ENCODE peak calls at places on chromosomes 12 and 14, in eight cellular contexts. J is GM12878, O is sigmoid colon, P is GM23338, G is HCT116, I is Panc1, K is H1, R is HL-60. E is an unnamed sample.

GRCh38 chr12:15963271-15963670 is 52.1 kb downstream of the DERA start:
- DNase-seq in J (no peak), O (no peak), P (no peak), G (no peak), I (no peak), K (no peak), R (no peak), E (no peak)

GRCh38 chr14:105857816-105858675 is 331.7 kb downstream of the TMEM121 start:
- DNase-seq in J (no peak), O (peak; percentile 56), P (no peak), G (no peak), I (no peak), K (no peak), R (no peak), E (no peak)

GRCh38 chr12:121982950-121983349 is 38.7 kb upstream of the BCL7A start:
- DNase-seq in J (no peak), O (no peak), P (no peak), G (no peak), I (no peak), K (no peak), R (no peak), E (no peak)

GRCh38 chr12:47237751-47238211 is 158.0 kb upstream of the AMIGO2 start:
- DNase-seq in J (no peak), O (no peak), P (no peak), G (no peak), I (no peak), K (no peak), R (no peak), E (no peak)

GRCh38 chr12:33650832-33651231 is 211.2 kb upstream of the SYT10 start:
- DNase-seq in J (no peak), O (no peak), P (peak; percentile 27), G (no peak), I (no peak), K (no peak), R (no peak), E (no peak)

GRCh38 chr12:6759741-6760140 is 6.4 kb upstream of the PTMS start:
- DNase-seq in J (no peak), O (no peak), P (no peak), G (no peak), I (no peak), K (no peak), R (no peak), E (no peak)

GRCh38 chr14:28656704-28657255 is 109.8 kb upstream of the FOXG1 start:
- DNase-seq in J (no peak), O (no peak), P (no peak), G (no peak), I (no peak), K (no peak), R (no peak), E (no peak)

GRCh38 chr12:109822951-109823411 is 10.2 kb downstream of the TRPV4 start:
- DNase-seq in J (no peak), O (no peak), P (no peak), G (no peak), I (no peak), K (no peak), R (no peak), E (peak; percentile 60)

GRCh38 chr14:93133476-93133875 is 17.8 kb upstream of the ITPK1 start:
- DNase-seq in J (no peak), O (peak; percentile 81), P (no peak), G (no peak), I (no peak), K (no peak), R (no peak), E (no peak)

GRCh38 chr12:59185291-59185690 is 265.0 kb upstream of the LRIG3 start:
- DNase-seq in J (no peak), O (no peak), P (no peak), G (no peak), I (no peak), K (no peak), R (no peak), E (no peak)

GRCh38 chr14:34665785-34666425 is 36.0 kb upstream of the SNX6 start:
- DNase-seq in J (no peak), O (no peak), P (no peak), G (no peak), I (no peak), K (no peak), R (no peak), E (no peak)

GRCh38 chr14:71591929-71592328 is 340.3 kb upstream of the RGS6 start:
- DNase-seq in J (no peak), O (no peak), P (no peak), G (peak; percentile 16), I (peak; percentile 15), K (no peak), R (peak; percentile 1), E (no peak)

GRCh38 chr14:23327947-23328744 is 6.9 kb downstream of the PABPN1 start:
- DNase-seq in J (no peak), O (peak; percentile 87), P (peak; percentile 86), G (peak; percentile 60), I (peak; percentile 39), K (peak; percentile 69), R (no peak), E (peak; percentile 61)
- TF ChIP-seq POLR2AphosphoS5 in J (no peak), O (no peak), P (no peak), G (no peak), I (no peak), K (no peak), R (no peak), E (no peak)

GRCh38 chr14:99063620-99064225 is 208.3 kb downstream of the BCL11B start:
- DNase-seq in J (no peak), O (no peak), P (no peak), G (no peak), I (no peak), K (peak; percentile 37), R (no peak), E (no peak)

GRCh38 chr14:99066378-99066777 is 205.6 kb downstream of the BCL11B start:
- DNase-seq in J (no peak), O (no peak), P (no peak), G (no peak), I (no peak), K (peak; percentile 32), R (no peak), E (no peak)

GRCh38 chr14:99062772-99063418 is 209.1 kb downstream of the BCL11B start:
- DNase-seq in J (no peak), O (no peak), P (no peak), G (no peak), I (no peak), K (peak; percentile 23), R (no peak), E (no peak)

GRCh38 chr14:99065551-99065950 is 206.4 kb downstream of the BCL11B start:
- DNase-seq in J (no peak), O (no peak), P (peak; percentile 38), G (no peak), I (no peak), K (peak; percentile 44), R (no peak), E (no peak)

DNA sequence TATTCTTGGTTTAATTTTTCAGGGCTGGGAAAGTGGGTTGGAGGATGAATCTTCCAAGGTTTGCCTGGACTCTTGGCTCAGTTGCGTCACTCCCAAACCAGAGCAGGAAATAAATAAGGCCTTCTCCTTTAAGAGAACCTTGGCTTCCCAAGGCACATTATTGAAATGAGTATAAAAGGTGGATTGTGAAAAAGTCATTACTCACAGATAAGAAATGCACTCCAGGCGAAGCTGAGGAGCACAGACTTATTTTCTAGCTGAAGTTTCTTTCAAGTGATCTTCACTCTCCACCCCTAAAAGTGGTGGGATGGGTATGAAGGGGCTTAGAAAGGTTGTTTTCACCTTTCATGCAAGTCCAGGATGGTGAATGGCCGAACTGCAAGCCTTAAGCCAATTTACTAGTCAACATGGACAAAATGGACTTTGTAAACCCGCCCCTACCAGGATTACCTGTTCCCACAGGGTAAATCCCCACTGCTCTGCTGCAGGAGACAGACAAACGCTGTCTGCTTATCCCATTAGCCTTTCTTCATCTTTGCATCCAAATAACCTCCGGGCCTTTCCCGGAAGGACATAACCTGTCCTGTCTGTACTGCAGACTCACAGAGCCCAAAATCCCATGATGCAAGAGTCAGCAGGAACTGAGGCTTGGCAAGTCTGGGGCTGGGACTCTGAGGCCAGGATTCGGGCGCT is 207.6 kb downstream of the BCL11B start:
- DNase-seq in J (no peak), O (no peak), P (no peak), G (no peak), I (no peak), K (peak; percentile 26), R (no peak), E (peak; percentile 66)
- H3K27me3 ChIP-seq in J (no peaks in the 10 kb centered on the region), O (no peaks in the 10 kb centered on the region), P (no peaks in the 10 kb centered on the region), G (no peaks in the 10 kb centered on the region), I (no peaks in the 10 kb centered on the region), K (no peaks in the 10 kb centered on the region), R (no peaks in the 10 kb centered on the region), E (no peaks in the 10 kb centered on the region)

GRCh38 chr12:22229652-22230279 is 104.7 kb downstream of the ST8SIA1 start:
- DNase-seq in J (no peak), O (no peak), P (no peak), G (no peak), I (no peak), K (no peak), R (no peak), E (no peak)

GRCh38 chr12:22231078-22231477 is 103.4 kb downstream of the ST8SIA1 start:
- DNase-seq in J (no peak), O (no peak), P (no peak), G (no peak), I (no peak), K (no peak), R (no peak), E (no peak)

GRCh38 chr12:22230280-22230794 is 104.2 kb downstream of the ST8SIA1 start:
- DNase-seq in J (no peak), O (no peak), P (no peak), G (no peak), I (no peak), K (no peak), R (no peak), E (no peak)

GRCh38 chr12:22231836-22232235 is 102.7 kb downstream of the ST8SIA1 start:
- DNase-seq in J (no peak), O (no peak), P (peak; percentile 56), G (no peak), I (no peak), K (no peak), R (no peak), E (no peak)

GRCh38 chr12:22228022-22228875 is 106.3 kb downstream of the ST8SIA1 start:
- DNase-seq in J (no peak), O (no peak), P (no peak), G (no peak), I (no peak), K (no peak), R (no peak), E (no peak)
- TF ChIP-seq POLR2AphosphoS5 in J (no peak), O (no peak), P (no peak), G (no peak), I (no peak), K (no peak), R (no peak), E (no peak)

DNA sequence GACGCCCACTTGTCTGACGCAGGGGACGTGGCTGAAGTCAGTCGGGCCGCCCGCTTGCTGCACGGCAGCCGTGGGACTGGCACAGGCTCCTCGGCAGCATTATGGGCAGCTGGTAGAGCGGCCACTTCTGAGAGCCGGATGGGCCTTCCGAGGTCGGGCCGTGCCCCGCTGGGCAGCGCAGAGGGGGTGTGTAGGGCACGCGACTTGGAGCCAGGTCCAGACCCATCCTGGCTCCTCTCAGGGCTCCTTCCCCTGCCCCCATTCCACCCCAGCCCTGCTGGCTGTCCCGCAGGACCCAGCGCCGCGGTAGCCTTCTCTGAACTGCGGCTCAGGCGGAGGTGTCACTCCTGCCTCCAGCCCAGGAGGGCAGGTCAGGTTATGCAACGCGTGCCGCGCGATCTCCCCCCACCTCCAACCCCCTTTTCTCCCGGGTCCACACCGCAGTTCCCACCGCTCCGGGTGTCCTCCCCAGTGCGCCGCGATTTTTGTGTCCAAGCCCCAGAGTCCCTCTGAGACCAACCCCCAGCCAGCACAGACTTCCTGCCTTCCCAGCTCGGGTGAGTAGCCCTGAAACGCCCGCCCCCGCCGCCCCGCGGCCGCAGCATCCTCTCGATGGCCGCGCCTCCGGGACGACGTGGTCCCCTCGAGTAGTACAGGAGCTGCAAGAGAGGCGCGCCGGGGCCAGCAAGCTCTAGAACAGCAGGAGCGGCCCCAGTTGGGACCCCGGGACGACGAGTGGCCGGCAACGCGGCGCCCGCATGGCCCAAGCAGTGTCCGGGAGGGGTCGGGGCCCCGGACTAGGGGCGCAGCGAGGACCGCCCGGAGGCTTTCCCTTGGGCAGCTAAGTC is 41.1 kb upstream of the CAPRIN2 start:
- DNase-seq in J (no peak), O (peak; percentile 73), P (peak; percentile 91), G (peak; percentile 64), I (peak; percentile 54), K (peak; percentile 88), R (no peak), E (no peak)
- H3K27me3 ChIP-seq in J (peaks cover 11% of the 10 kb centered on the region), O (no peaks in the 10 kb centered on the region), P (peaks cover 14% of the 10 kb centered on the region), G (no peaks in the 10 kb centered on the region), I (no peaks in the 10 kb centered on the region), K (no peaks in the 10 kb centered on the region), R (peaks cover 24% of the 10 kb centered on the region), E (no peaks in the 10 kb centered on the region)

E was measured in breast epithelium.